ENCODE peak calls at places on chromosomes 12 and 14, in ten cellular contexts. G, C, V, Z, Y, P, A, T, W and E are unnamed samples.
A peak's percentile ranks its signal among the peaks of the same experiment; 100 is the strongest.

GRCh38 chr14:94173885-94174621 is at the start of gene PPP4R4:
- DNase-seq in G (peak; percentile 98), C (peak; percentile 96), V (peak; percentile 43), Z (peak; percentile 94), Y (peak; percentile 82), P (peak; percentile 84), A (peak; percentile 88), T (peak; percentile 95), W (peak; percentile 90), E (peak; percentile 89)

GRCh38 chr12:75130811-75131210 is 78.8 kb downstream of the KCNC2 start:
- DNase-seq in G (peak; percentile 50), C (no peak), V (no peak), Z (no peak), Y (no peak), P (no peak), A (peak; percentile 95), T (no peak), W (no peak), E (no peak)

GRCh38 chr12:4974217-4974616 is 64.5 kb downstream of the KCNA1 start:
- DNase-seq in G (no peak), C (no peak), V (no peak), Z (no peak), Y (no peak), P (no peak), A (no peak), T (no peak), W (no peak), E (no peak)

GRCh38 chr12:89355243-89356068 is 3.2 kb upstream of the DUSP6 start:
- DNase-seq in G (no peak), C (no peak), V (no peak), Z (no peak), Y (no peak), P (no peak), A (no peak), T (no peak), W (no peak), E (no peak)

GRCh38 chr12:105928436-105928835 is 210.3 kb downstream of the NUAK1 start:
- DNase-seq in G (no peak), C (no peak), V (no peak), Z (no peak), Y (no peak), P (no peak), A (peak; percentile 99), T (no peak), W (peak; percentile 31), E (no peak)

GRCh38 chr14:75277796-75278421 is 719 bp upstream of the FOS start:
- DNase-seq in G (no peak), C (no peak), V (no peak), Z (no peak), Y (no peak), P (no peak), A (no peak), T (no peak), W (no peak), E (no peak)

GRCh38 chr12:7012024-7012607 is 6.2 kb downstream of the LPCAT3 start:
- DNase-seq in G (no peak), C (no peak), V (no peak), Z (no peak), Y (no peak), P (no peak), A (no peak), T (no peak), W (no peak), E (no peak)

GRCh38 chr12:34287986-34288962 is 266.0 kb downstream of the ALG10 start:
- DNase-seq in G (no peak), C (peak; percentile 6), V (no peak), Z (no peak), Y (no peak), P (no peak), A (no peak), T (no peak), W (no peak), E (no peak)

GRCh38 chr12:113065126-113066007 is 8.8 kb downstream of the DTX1 start:
- DNase-seq in G (no peak), C (peak; percentile 85), V (no peak), Z (peak; percentile 71), Y (no peak), P (no peak), A (peak; percentile 20), T (peak; percentile 75), W (no peak), E (no peak)

GRCh38 chr12:19852100-19852855 is 413.0 kb downstream of the AEBP2 start:
- DNase-seq in G (no peak), C (no peak), V (no peak), Z (no peak), Y (no peak), P (no peak), A (no peak), T (no peak), W (no peak), E (no peak)

GRCh38 chr12:6020930-6021329 is 75.9 kb upstream of the ANO2 start:
- DNase-seq in G (no peak), C (no peak), V (peak; percentile 31), Z (no peak), Y (no peak), P (no peak), A (peak; percentile 42), T (no peak), W (no peak), E (no peak)

GRCh38 chr14:61472025-61472672 is 150.8 kb downstream of the PRKCH start:
- DNase-seq in G (no peak), C (no peak), V (peak; percentile 97), Z (peak; percentile 74), Y (peak; percentile 93), P (peak; percentile 45), A (peak; percentile 96), T (no peak), W (peak; percentile 28), E (peak; percentile 64)

GRCh38 chr12:25718081-25718731 is 165.1 kb upstream of the LMNTD1 start:
- DNase-seq in G (no peak), C (no peak), V (no peak), Z (no peak), Y (no peak), P (no peak), A (no peak), T (no peak), W (no peak), E (no peak)

GRCh38 chr14:105475916-105476845 is 1.6 kb downstream of the CRIP2 start:
- DNase-seq in G (no peak), C (peak; percentile 67), V (no peak), Z (no peak), Y (no peak), P (peak; percentile 84), A (peak; percentile 28), T (no peak), W (no peak), E (no peak)

GRCh38 chr12:58897969-58898368 is 22.3 kb downstream of the LRIG3 start:
- DNase-seq in G (no peak), C (no peak), V (no peak), Z (no peak), Y (no peak), P (no peak), A (no peak), T (no peak), W (no peak), E (no peak)

GRCh38 chr12:14239350-14239934 is 126.0 kb upstream of the ATF7IP start:
- DNase-seq in G (peak; percentile 47), C (peak; percentile 78), V (no peak), Z (peak; percentile 75), Y (no peak), P (no peak), A (no peak), T (peak; percentile 52), W (no peak), E (peak; percentile 63)

GRCh38 chr12:119468286-119468685 is 125.3 kb upstream of the TMEM233 start:
- DNase-seq in G (no peak), C (no peak), V (no peak), Z (no peak), Y (no peak), P (no peak), A (no peak), T (no peak), W (no peak), E (no peak)

GRCh38 chr14:52834440-52834842 is 43.0 kb upstream of the GNPNAT1 start:
- DNase-seq in G (no peak), C (no peak), V (no peak), Z (no peak), Y (no peak), P (no peak), A (peak; percentile 68), T (no peak), W (no peak), E (no peak)
- TF ChIP-seq CTCF in G (no peak), C (no peak), V (no peak), Z (no peak), Y (no peak), P (no peak), A (no peak), T (no peak), W (no peak), E (no peak)

GRCh38 chr12:69985656-69986055 is 160.6 kb downstream of the MYRFL start:
- DNase-seq in G (peak; percentile 36), C (peak; percentile 71), V (no peak), Z (peak; percentile 42), Y (no peak), P (no peak), A (peak; percentile 29), T (peak; percentile 27), W (no peak), E (peak; percentile 38)
- TF ChIP-seq CTCF in G (peak; percentile 44), C (peak; percentile 70), V (peak; percentile 42), Z (peak; percentile 70), Y (no peak), P (no peak), A (peak; percentile 40), T (peak; percentile 19), W (no peak), E (peak; percentile 43)

DNA sequence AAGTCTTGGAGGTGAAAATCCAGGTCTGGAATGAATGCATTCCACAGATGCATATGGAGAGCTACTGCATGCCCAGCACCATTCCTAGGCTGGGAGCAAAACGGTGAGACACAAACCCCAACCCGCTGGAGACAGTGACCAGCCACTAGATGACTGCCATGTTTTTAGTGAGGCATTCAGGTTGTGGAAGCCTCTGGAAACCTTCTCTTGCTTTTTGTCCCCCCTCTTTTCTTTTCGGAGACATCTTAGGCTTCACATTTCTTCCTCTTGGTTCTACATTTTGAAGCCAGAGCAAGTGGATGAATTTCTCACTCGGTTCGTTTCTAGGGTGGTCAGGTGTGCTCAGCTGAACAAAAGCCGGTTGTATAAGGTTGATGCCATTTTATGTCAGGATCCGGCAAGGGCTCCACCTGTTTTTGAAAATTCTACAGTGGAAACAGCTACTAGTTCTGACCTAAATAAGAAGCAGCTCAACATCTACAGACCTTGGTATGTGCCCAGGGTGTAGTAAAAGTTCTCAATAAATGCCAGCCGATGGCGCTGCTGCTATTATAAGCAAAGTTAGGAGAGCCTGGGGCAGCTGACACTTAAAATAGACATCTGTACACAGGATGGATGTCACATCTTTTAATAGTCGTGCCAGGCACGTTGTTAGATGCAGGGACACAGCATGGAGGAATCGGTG is 1.8 kb upstream of the ZNF839 start:
- DNase-seq in G (no peak), C (no peak), V (no peak), Z (peak; percentile 67), Y (no peak), P (no peak), A (peak; percentile 52), T (peak; percentile 17), W (no peak), E (peak; percentile 77)
- TF ChIP-seq CTCF in G (no peak), C (peak; percentile 17), V (no peak), Z (peak; percentile 57), Y (no peak), P (no peak), A (no peak), T (peak; percentile 15), W (no peak), E (peak; percentile 4)

DNA sequence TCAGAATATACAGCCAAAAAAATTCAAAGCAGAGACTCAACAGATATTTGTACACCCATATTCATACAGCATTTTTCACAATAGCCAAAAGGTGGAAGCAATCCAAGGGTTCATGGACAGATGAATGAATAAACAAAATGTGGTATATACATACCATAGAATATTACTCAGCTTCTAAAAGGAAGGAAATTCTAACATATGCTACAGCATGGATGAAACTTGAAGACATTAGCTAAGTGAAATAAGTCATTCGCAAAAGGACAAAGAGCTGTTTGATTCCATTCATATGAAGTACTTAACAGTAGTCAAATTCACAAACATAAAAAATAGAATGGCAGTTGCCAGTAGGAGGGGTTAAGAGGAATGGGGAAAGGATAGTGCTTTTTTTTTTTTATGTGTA is 91.8 kb upstream of the ARID2 start:
- DNase-seq in G (no peak), C (no peak), V (no peak), Z (no peak), Y (no peak), P (no peak), A (peak; percentile 75), T (no peak), W (no peak), E (no peak)
- TF ChIP-seq CTCF in G (no peak), C (no peak), V (no peak), Z (no peak), Y (no peak), P (no peak), A (no peak), T (no peak), W (no peak), E (no peak)